ENCODE peak calls at places on chromosomes 13 and 19, in five cellular contexts. T is HepG2, C is HCT116, J is H1, P is K562. Q is an unnamed sample.

GRCh38 chr19:19528721-19529490 is at the start of gene YJEFN3:
- DNase-seq in T (no peak), C (no peak), J (no peak), P (no peak), Q (no peak)

GRCh38 chr19:46887240-46887782 is 26.5 kb downstream of the ARHGAP35 start:
- DNase-seq in T (no peak), C (no peak), J (no peak), P (no peak), Q (no peak)

GRCh38 chr13:41502676-41503075 is 45.3 kb downstream of the RGCC start:
- DNase-seq in T (no peak), C (no peak), J (no peak), P (no peak), Q (no peak)

GRCh38 chr19:10846500-10847202 is 1.6 kb upstream of the C19orf38 start:
- DNase-seq in T (no peak), C (no peak), J (no peak), P (no peak), Q (no peak)

GRCh38 chr19:8473652-8474476 is 28.6 kb downstream of the PRAM1 start:
- DNase-seq in T (no peak), C (no peak), J (no peak), P (no peak), Q (no peak)

GRCh38 chr19:33720691-33721682 is 75.7 kb upstream of the KCTD15 start:
- DNase-seq in T (peak; percentile 10), C (no peak), J (no peak), P (peak; percentile 20), Q (no peak)

GRCh38 chr19:12790628-12791344 is 500 bp upstream of the JUNB start:
- DNase-seq in T (no peak), C (no peak), J (no peak), P (no peak), Q (no peak)

GRCh38 chr19:38737297-38737865 is 6.9 kb downstream of the CAPN12 start:
- DNase-seq in T (no peak), C (no peak), J (no peak), P (no peak), Q (no peak)

GRCh38 chr13:46726347-46726746 is 70.6 kb downstream of the ESD start:
- DNase-seq in T (no peak), C (no peak), J (no peak), P (no peak), Q (no peak)

GRCh38 chr19:18469245-18470107 is 31.5 kb upstream of the ISYNA1 start:
- DNase-seq in T (peak; percentile 85), C (peak; percentile 32), J (peak; percentile 95), P (peak; percentile 78), Q (peak; percentile 56)

GRCh38 chr13:32639502-32640105 is 53.4 kb downstream of the PDS5B start:
- DNase-seq in T (peak; percentile 50), C (peak; percentile 43), J (no peak), P (peak; percentile 17), Q (peak; percentile 6)

GRCh38 chr13:76973920-76974617 is 17.8 kb upstream of the CLN5 start:
- DNase-seq in T (no peak), C (no peak), J (no peak), P (no peak), Q (no peak)

GRCh38 chr19:57566396-57567256 is 7.0 kb upstream of the ZNF550 start:
- DNase-seq in T (no peak), C (peak; percentile 34), J (no peak), P (no peak), Q (no peak)

GRCh38 chr19:42634409-42635232 is 39.9 kb upstream of the CEACAM8 start:
- DNase-seq in T (peak; percentile 32), C (peak; percentile 29), J (peak; percentile 47), P (peak; percentile 43), Q (peak; percentile 30)

GRCh38 chr13:109744512-109745051 is 41.8 kb downstream of the IRS2 start:
- DNase-seq in T (no peak), C (no peak), J (no peak), P (no peak), Q (no peak)

GRCh38 chr19:11299946-11300810 is 4.2 kb downstream of the TSPAN16 start:
- DNase-seq in T (no peak), C (no peak), J (no peak), P (no peak), Q (no peak)

GRCh38 chr19:16520074-16520973 is 21.9 kb downstream of the CHERP start:
- DNase-seq in T (no peak), C (no peak), J (no peak), P (no peak), Q (no peak)

GRCh38 chr13:40074338-40074737 is 418.9 kb downstream of the COG6 start:
- DNase-seq in T (no peak), C (no peak), J (no peak), P (no peak), Q (peak; percentile 16)

GRCh38 chr13:111551421-111551820 is 231.0 kb downstream of the TEX29 start:
- DNase-seq in T (no peak), C (no peak), J (no peak), P (no peak), Q (no peak)

GRCh38 chr13:51995677-51996551 is 15.3 kb downstream of the ATP7B start:
- DNase-seq in T (no peak), C (no peak), J (no peak), P (peak; percentile 39), Q (no peak)

GRCh38 chr13:22690756-22691155 is 490.0 kb upstream of the SGCG start:
- DNase-seq in T (no peak), C (no peak), J (no peak), P (no peak), Q (no peak)

GRCh38 chr19:13974073-13974472 is 21.8 kb downstream of the DCAF15 start:
- DNase-seq in T (no peak), C (peak; percentile 65), J (peak; percentile 78), P (peak; percentile 75), Q (no peak)

GRCh38 chr13:40102854-40103253 is 447.4 kb downstream of the COG6 start:
- DNase-seq in T (peak; percentile 32), C (peak; percentile 51), J (no peak), P (no peak), Q (no peak)

GRCh38 chr13:111186305-111186930 is 71.3 kb downstream of the ARHGEF7 start:
- DNase-seq in T (no peak), C (no peak), J (no peak), P (no peak), Q (no peak)

GRCh38 chr19:13063461-13064091 is 39.1 kb downstream of the LYL1 start:
- DNase-seq in T (no peak), C (no peak), J (no peak), P (no peak), Q (no peak)

GRCh38 chr13:42794572-42795275 is 13.3 kb downstream of the FAM216B start:
- DNase-seq in T (no peak), C (no peak), J (no peak), P (no peak), Q (no peak)

GRCh38 chr19:18723871-18724377 is 40.4 kb downstream of the CRTC1 start:
- DNase-seq in T (no peak), C (no peak), J (no peak), P (no peak), Q (no peak)

GRCh38 chr19:45771331-45771933 is 2.4 kb upstream of the SIX5 start:
- DNase-seq in T (no peak), C (no peak), J (peak; percentile 55), P (no peak), Q (no peak)

GRCh38 chr13:108313382-108313781 is 43.9 kb downstream of the TNFSF13B start:
- DNase-seq in T (no peak), C (no peak), J (no peak), P (no peak), Q (no peak)

GRCh38 chr13:63551731-63552130 is 2136.1 kb upstream of the PCDH20 start:
- DNase-seq in T (no peak), C (no peak), J (no peak), P (no peak), Q (no peak)

DNA sequence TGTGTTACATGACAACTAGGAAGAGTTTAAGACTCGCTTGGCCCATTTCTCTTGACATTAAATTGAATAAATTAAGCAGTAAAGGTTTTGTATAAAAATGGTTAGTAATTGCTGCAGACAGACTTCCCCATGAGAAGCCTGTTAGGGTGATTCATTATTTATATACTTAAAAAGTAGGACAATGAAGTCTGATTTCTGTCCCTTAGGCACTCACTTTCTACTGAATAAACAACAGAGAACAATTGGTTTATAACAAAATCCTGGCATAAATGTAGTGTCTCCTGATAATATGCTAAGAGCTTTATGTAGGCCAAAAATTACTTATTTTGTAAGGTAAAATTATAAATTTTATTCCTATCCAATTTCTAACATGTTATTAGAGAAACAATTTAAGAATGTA is 2138.5 kb upstream of the PCDH20 start:
- DNase-seq in T (no peak), C (no peak), J (no peak), P (no peak), Q (no peak)
- H3K4me3 ChIP-seq in T (no peak overlapping the region), C (no peak overlapping the region), J (no peak overlapping the region), P (no peak overlapping the region), Q (no peak overlapping the region)

GRCh38 chr13:56201834-56202233 is 938.9 kb upstream of the PRR20A start:
- DNase-seq in T (no peak), C (no peak), J (no peak), P (no peak), Q (no peak)

DNA sequence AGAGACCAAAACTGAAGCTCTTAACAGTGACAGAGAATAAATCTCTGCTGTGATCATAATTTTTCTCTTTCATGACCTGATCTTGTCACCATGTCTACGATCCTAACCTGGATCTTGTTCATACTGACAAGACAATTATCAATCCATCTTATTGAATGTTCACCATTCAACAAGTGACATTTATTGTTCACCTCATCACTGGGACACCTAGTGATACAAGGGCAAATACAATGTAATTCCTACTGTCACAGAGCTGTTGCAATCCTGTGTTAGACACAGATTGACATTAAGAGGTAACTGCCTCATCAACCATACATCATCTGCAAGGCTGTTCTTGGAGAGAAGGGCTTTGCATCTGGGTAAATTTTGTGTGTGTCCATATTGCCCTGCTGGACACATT is 942.4 kb upstream of the PRR20A start:
- DNase-seq in T (no peak), C (no peak), J (no peak), P (no peak), Q (no peak)
- H3K9ac ChIP-seq in T (no peak overlapping the region), C (no peak overlapping the region), J (no peak overlapping the region), P (no peak overlapping the region), Q (no peak overlapping the region)

GRCh38 chr13:93603043-93603442 is 376.4 kb downstream of the GPC6 start:
- DNase-seq in T (no peak), C (no peak), J (no peak), P (no peak), Q (no peak)
- TF ChIP-seq ZNF274 in T (no peak), C (no peak), J (no peak), P (no peak), Q (no peak)

DNA sequence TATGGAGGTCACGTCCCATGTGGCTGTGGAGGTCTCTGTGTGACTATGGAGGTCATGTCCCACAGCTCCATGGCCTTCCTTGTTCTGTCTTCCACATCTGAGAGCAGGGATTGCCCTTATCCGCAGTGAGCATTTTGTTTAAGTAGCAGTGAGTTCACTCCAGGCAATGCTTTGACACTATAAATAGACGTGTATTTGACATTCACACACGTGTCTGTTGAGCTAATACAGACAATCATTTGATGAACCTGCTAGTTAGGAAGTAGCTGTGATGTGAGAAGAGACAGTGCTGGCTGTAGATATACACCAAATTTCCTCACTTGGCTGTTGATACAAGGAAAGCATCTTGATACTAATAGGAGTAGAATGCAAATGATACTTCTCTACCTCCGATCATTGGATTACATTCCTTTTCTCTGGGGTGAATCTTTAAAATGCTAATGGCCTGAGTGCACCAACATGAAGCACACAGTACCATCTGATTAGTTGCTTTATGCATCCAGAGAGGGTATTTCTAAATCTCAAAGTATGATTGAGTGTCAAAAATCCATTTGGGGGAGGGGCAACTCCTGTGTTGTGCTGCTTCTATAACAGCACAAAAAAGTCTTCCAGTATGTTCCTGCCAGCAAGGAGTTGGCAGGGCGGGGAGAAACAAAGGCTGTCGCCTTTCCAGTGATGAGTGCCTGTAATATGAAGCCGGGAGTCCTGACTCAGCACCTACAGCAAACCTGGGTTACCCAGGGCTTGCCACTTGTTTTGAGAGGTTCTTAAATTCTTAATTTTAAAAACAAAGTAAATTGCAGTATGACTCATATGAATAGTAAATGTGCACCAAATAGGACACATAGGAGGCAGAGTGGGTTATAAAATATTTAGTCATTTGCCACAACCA is 7.0 kb downstream of the CUL4A start:
- DNase-seq in T (peak; percentile 45), C (peak; percentile 56), J (no peak), P (no peak), Q (no peak)
- H3K4me3 ChIP-seq in T (no peak overlapping the region), C (peak overlapping the region; percentile 15), J (peak overlapping the region; percentile 21), P (no peak overlapping the region), Q (no peak overlapping the region)

Q was measured in NT2/D1.